ENCODE peak calls at places on chromosomes 3 and 15, in nine cellular contexts. R is activated CD4-positive, alpha-beta T cell treated with anti-CD3 and anti-CD28 coated beads, Interleukin-2, amount 50 U/mL, for 1 hour; V is AML-193; F is foreskin fibroblast; U is Calu3; P is posterior vena cava; G is WTC11; W is hypothalamus; L is esophagus squamous epithelium. T is an unnamed sample.

GRCh38 chr15:70140543-70141375 is 43.0 kb upstream of the TLE3 start:
- DNase-seq in R (peak; percentile 20), V (peak; percentile 9), F (no peak), U (peak; percentile 60), P (peak; percentile 70), G (peak; percentile 64), W (no peak), L (no peak), T (no peak)

GRCh38 chr15:63035977-63036376 is 6.6 kb upstream of the TPM1 start:
- DNase-seq in R (no peak), V (no peak), F (no peak), U (no peak), P (no peak), G (no peak), W (no peak), L (no peak), T (no peak)

GRCh38 chr3:123096701-123097100 is 29.9 kb downstream of the PDIA5 start:
- DNase-seq in R (no peak), V (no peak), F (peak; percentile 49), U (no peak), P (peak; percentile 82), G (no peak), W (peak; percentile 45), L (no peak), T (no peak)

GRCh38 chr3:72004749-72005292 is 219.9 kb upstream of the PROK2 start:
- DNase-seq in R (no peak), V (no peak), F (peak; percentile 49), U (no peak), P (no peak), G (no peak), W (no peak), L (no peak), T (no peak)

GRCh38 chr3:129228891-129229585 is 20.4 kb upstream of the COPG1 start:
- DNase-seq in R (no peak), V (peak; percentile 45), F (peak; percentile 84), U (no peak), P (no peak), G (peak; percentile 29), W (no peak), L (no peak), T (no peak)

GRCh38 chr3:5058463-5058862 is 63.6 kb upstream of the ARL8B start:
- DNase-seq in R (no peak), V (no peak), F (peak; percentile 54), U (no peak), P (no peak), G (no peak), W (no peak), L (no peak), T (no peak)

GRCh38 chr3:24389108-24390090 is 105.3 kb downstream of the THRB start:
- DNase-seq in R (no peak), V (no peak), F (no peak), U (no peak), P (no peak), G (no peak), W (no peak), L (no peak), T (no peak)

GRCh38 chr3:96931491-96931890 is 117.1 kb downstream of the EPHA6 start:
- DNase-seq in R (no peak), V (no peak), F (no peak), U (no peak), P (peak; percentile 51), G (no peak), W (no peak), L (no peak), T (no peak)

GRCh38 chr3:50695031-50695430 is 20.3 kb downstream of the DOCK3 start:
- DNase-seq in R (no peak), V (no peak), F (no peak), U (no peak), P (no peak), G (no peak), W (no peak), L (no peak), T (no peak)

GRCh38 chr15:24645627-24646026 is 29.9 kb upstream of the NPAP1 start:
- DNase-seq in R (no peak), V (no peak), F (no peak), U (no peak), P (no peak), G (no peak), W (no peak), L (no peak), T (no peak)

T was measured in frontal cortex.